ENCODE peak calls at places on chromosomes 2 and 18, in seven cellular contexts. One of them, this sample, is unnamed.

GRCh38 chr2:42856106-42856860 is 63.9 kb upstream of the HAAO start:
- DNase-seq in hippocampal formation: no peak
- DNase-seq in NCI-H2081 treated with DMSO at 0.1 percent for 48 hours: no peak
- DNase-seq in aorta: peak; percentile 56
- DNase-seq in heart left ventricle: no peak
- DNase-seq in trophoblast cell: no peak
- DNase-seq in NCI-H1436: no peak
- DNase-seq in this sample: no peak

GRCh38 chr18:72866901-72867701 is 686 bp downstream of the NETO1 start:
- DNase-seq in hippocampal formation: no peak
- DNase-seq in NCI-H2081 treated with DMSO at 0.1 percent for 48 hours: no peak
- DNase-seq in aorta: no peak
- DNase-seq in heart left ventricle: no peak
- DNase-seq in trophoblast cell: no peak
- DNase-seq in NCI-H1436: peak; percentile 12
- DNase-seq in this sample: no peak

GRCh38 chr2:21018290-21018689 is 25.6 kb downstream of the APOB start:
- DNase-seq in hippocampal formation: no peak
- DNase-seq in NCI-H2081 treated with DMSO at 0.1 percent for 48 hours: no peak
- DNase-seq in aorta: no peak
- DNase-seq in heart left ventricle: no peak
- DNase-seq in trophoblast cell: no peak
- DNase-seq in NCI-H1436: no peak
- DNase-seq in this sample: no peak

GRCh38 chr2:58701688-58702301 is 460.7 kb upstream of the FANCL start:
- DNase-seq in hippocampal formation: no peak
- DNase-seq in NCI-H2081 treated with DMSO at 0.1 percent for 48 hours: no peak
- DNase-seq in aorta: no peak
- DNase-seq in heart left ventricle: no peak
- DNase-seq in trophoblast cell: no peak
- DNase-seq in NCI-H1436: no peak
- DNase-seq in this sample: no peak

GRCh38 chr18:75253784-75254183 is 43.2 kb downstream of the TSHZ1 start:
- DNase-seq in hippocampal formation: no peak
- DNase-seq in NCI-H2081 treated with DMSO at 0.1 percent for 48 hours: no peak
- DNase-seq in aorta: no peak
- DNase-seq in heart left ventricle: no peak
- DNase-seq in trophoblast cell: no peak
- DNase-seq in NCI-H1436: no peak
- DNase-seq in this sample: no peak

GRCh38 chr2:39728941-39729351 is 50.1 kb downstream of the THUMPD2 start:
- DNase-seq in hippocampal formation: peak; percentile 13
- DNase-seq in NCI-H2081 treated with DMSO at 0.1 percent for 48 hours: no peak
- DNase-seq in aorta: no peak
- DNase-seq in heart left ventricle: no peak
- DNase-seq in trophoblast cell: no peak
- DNase-seq in NCI-H1436: peak; percentile 36
- DNase-seq in this sample: peak; percentile 33

GRCh38 chr18:80023173-80023572 is 11.1 kb upstream of the RBFA start:
- DNase-seq in hippocampal formation: no peak
- DNase-seq in NCI-H2081 treated with DMSO at 0.1 percent for 48 hours: no peak
- DNase-seq in aorta: no peak
- DNase-seq in heart left ventricle: no peak
- DNase-seq in trophoblast cell: no peak
- DNase-seq in NCI-H1436: no peak
- DNase-seq in this sample: peak; percentile 27

GRCh38 chr2:222701233-222701632 is 29.8 kb downstream of the MOGAT1 start:
- DNase-seq in hippocampal formation: no peak
- DNase-seq in NCI-H2081 treated with DMSO at 0.1 percent for 48 hours: no peak
- DNase-seq in aorta: no peak
- DNase-seq in heart left ventricle: no peak
- DNase-seq in trophoblast cell: no peak
- DNase-seq in NCI-H1436: no peak
- DNase-seq in this sample: no peak

GRCh38 chr18:13222371-13223281 is 4.1 kb downstream of the LDLRAD4 start:
- DNase-seq in hippocampal formation: no peak
- DNase-seq in NCI-H2081 treated with DMSO at 0.1 percent for 48 hours: peak; percentile 40
- DNase-seq in aorta: peak; percentile 88
- DNase-seq in heart left ventricle: peak; percentile 79
- DNase-seq in trophoblast cell: no peak
- DNase-seq in NCI-H1436: peak; percentile 61
- DNase-seq in this sample: no peak

GRCh38 chr2:55048514-55048924 is 1.7 kb downstream of the RTN4 start:
- DNase-seq in hippocampal formation: no peak
- DNase-seq in NCI-H2081 treated with DMSO at 0.1 percent for 48 hours: no peak
- DNase-seq in aorta: no peak
- DNase-seq in heart left ventricle: peak; percentile 27
- DNase-seq in trophoblast cell: peak; percentile 43
- DNase-seq in NCI-H1436: no peak
- DNase-seq in this sample: peak; percentile 51

GRCh38 chr2:68284896-68285295 is 32.6 kb upstream of the PPP3R1 start:
- DNase-seq in hippocampal formation: peak; percentile 27
- DNase-seq in NCI-H2081 treated with DMSO at 0.1 percent for 48 hours: peak; percentile 32
- DNase-seq in aorta: no peak
- DNase-seq in heart left ventricle: peak; percentile 21
- DNase-seq in trophoblast cell: no peak
- DNase-seq in NCI-H1436: peak; percentile 42
- DNase-seq in this sample: peak; percentile 30

GRCh38 chr2:150327546-150328495 is 159.6 kb downstream of the RND3 start:
- DNase-seq in hippocampal formation: peak; percentile 29
- DNase-seq in NCI-H2081 treated with DMSO at 0.1 percent for 48 hours: no peak
- DNase-seq in aorta: no peak
- DNase-seq in heart left ventricle: no peak
- DNase-seq in trophoblast cell: no peak
- DNase-seq in NCI-H1436: peak; percentile 36
- DNase-seq in this sample: no peak

GRCh38 chr2:38446418-38446817 is 69.3 kb upstream of the ATL2 start:
- DNase-seq in hippocampal formation: no peak
- DNase-seq in NCI-H2081 treated with DMSO at 0.1 percent for 48 hours: no peak
- DNase-seq in aorta: no peak
- DNase-seq in heart left ventricle: no peak
- DNase-seq in trophoblast cell: no peak
- DNase-seq in NCI-H1436: no peak
- DNase-seq in this sample: no peak

GRCh38 chr18:50393802-50394201 is 19.0 kb downstream of the SKA1 start:
- DNase-seq in hippocampal formation: no peak
- DNase-seq in NCI-H2081 treated with DMSO at 0.1 percent for 48 hours: no peak
- DNase-seq in aorta: no peak
- DNase-seq in heart left ventricle: no peak
- DNase-seq in trophoblast cell: no peak
- DNase-seq in NCI-H1436: no peak
- DNase-seq in this sample: no peak

GRCh38 chr2:234335676-234336228 is 161.1 kb downstream of the ARL4C start:
- DNase-seq in hippocampal formation: peak; percentile 59
- DNase-seq in NCI-H2081 treated with DMSO at 0.1 percent for 48 hours: no peak
- DNase-seq in aorta: no peak
- DNase-seq in heart left ventricle: peak; percentile 59
- DNase-seq in trophoblast cell: peak; percentile 33
- DNase-seq in NCI-H1436: no peak
- DNase-seq in this sample: peak; percentile 65

GRCh38 chr18:45521151-45521550 is 94.1 kb upstream of the SLC14A2 start:
- DNase-seq in hippocampal formation: no peak
- DNase-seq in NCI-H2081 treated with DMSO at 0.1 percent for 48 hours: no peak
- DNase-seq in aorta: no peak
- DNase-seq in heart left ventricle: no peak
- DNase-seq in trophoblast cell: peak; percentile 10
- DNase-seq in NCI-H1436: no peak
- DNase-seq in this sample: no peak

GRCh38 chr18:44625367-44625766 is 55.3 kb upstream of the SETBP1 start:
- DNase-seq in hippocampal formation: no peak
- DNase-seq in NCI-H2081 treated with DMSO at 0.1 percent for 48 hours: no peak
- DNase-seq in aorta: no peak
- DNase-seq in heart left ventricle: no peak
- DNase-seq in trophoblast cell: no peak
- DNase-seq in NCI-H1436: peak; percentile 89
- DNase-seq in this sample: peak; percentile 50

GRCh38 chr2:236507393-236508085 is 62.1 kb upstream of the ACKR3 start:
- DNase-seq in hippocampal formation: no peak
- DNase-seq in NCI-H2081 treated with DMSO at 0.1 percent for 48 hours: no peak
- DNase-seq in aorta: peak; percentile 88
- DNase-seq in heart left ventricle: no peak
- DNase-seq in trophoblast cell: peak; percentile 51
- DNase-seq in NCI-H1436: no peak
- DNase-seq in this sample: no peak

GRCh38 chr2:152766908-152767307 is 48.5 kb downstream of the ARL6IP6 start:
- DNase-seq in hippocampal formation: no peak
- DNase-seq in NCI-H2081 treated with DMSO at 0.1 percent for 48 hours: no peak
- DNase-seq in aorta: no peak
- DNase-seq in heart left ventricle: no peak
- DNase-seq in trophoblast cell: no peak
- DNase-seq in NCI-H1436: no peak
- DNase-seq in this sample: no peak

GRCh38 chr2:172103471-172104292 is 982 bp upstream of the DLX2 start:
- DNase-seq in hippocampal formation: peak; percentile 62
- DNase-seq in NCI-H2081 treated with DMSO at 0.1 percent for 48 hours: peak; percentile 36
- DNase-seq in aorta: peak; percentile 94
- DNase-seq in heart left ventricle: peak; percentile 76
- DNase-seq in trophoblast cell: peak; percentile 79
- DNase-seq in NCI-H1436: no peak
- DNase-seq in this sample: peak; percentile 87

GRCh38 chr2:156434461-156435291 is 1.5 kb upstream of the GPD2 start:
- DNase-seq in hippocampal formation: no peak
- DNase-seq in NCI-H2081 treated with DMSO at 0.1 percent for 48 hours: no peak
- DNase-seq in aorta: no peak
- DNase-seq in heart left ventricle: no peak
- DNase-seq in trophoblast cell: peak; percentile 51
- DNase-seq in NCI-H1436: no peak
- DNase-seq in this sample: no peak

GRCh38 chr2:36659872-36660312 is 36.6 kb upstream of the VIT start:
- DNase-seq in hippocampal formation: no peak
- DNase-seq in NCI-H2081 treated with DMSO at 0.1 percent for 48 hours: no peak
- DNase-seq in aorta: no peak
- DNase-seq in heart left ventricle: no peak
- DNase-seq in trophoblast cell: no peak
- DNase-seq in NCI-H1436: no peak
- DNase-seq in this sample: no peak

GRCh38 chr18:69250305-69251151 is 150.2 kb upstream of the DOK6 start:
- DNase-seq in hippocampal formation: no peak
- DNase-seq in NCI-H2081 treated with DMSO at 0.1 percent for 48 hours: no peak
- DNase-seq in aorta: no peak
- DNase-seq in heart left ventricle: no peak
- DNase-seq in trophoblast cell: no peak
- DNase-seq in NCI-H1436: no peak
- DNase-seq in this sample: no peak

GRCh38 chr2:103401621-103402020 is 639.8 kb downstream of the TMEM182 start:
- DNase-seq in hippocampal formation: no peak
- DNase-seq in NCI-H2081 treated with DMSO at 0.1 percent for 48 hours: no peak
- DNase-seq in aorta: no peak
- DNase-seq in heart left ventricle: no peak
- DNase-seq in trophoblast cell: no peak
- DNase-seq in NCI-H1436: no peak
- DNase-seq in this sample: peak; percentile 13

GRCh38 chr2:144683955-144684354 is 164.0 kb upstream of the ZEB2 start:
- DNase-seq in hippocampal formation: no peak
- DNase-seq in NCI-H2081 treated with DMSO at 0.1 percent for 48 hours: no peak
- DNase-seq in aorta: no peak
- DNase-seq in heart left ventricle: no peak
- DNase-seq in trophoblast cell: no peak
- DNase-seq in NCI-H1436: no peak
- DNase-seq in this sample: no peak

GRCh38 chr18:55753643-55754255 is 165.8 kb upstream of the TCF4 start:
- DNase-seq in hippocampal formation: no peak
- DNase-seq in NCI-H2081 treated with DMSO at 0.1 percent for 48 hours: no peak
- DNase-seq in aorta: no peak
- DNase-seq in heart left ventricle: no peak
- DNase-seq in trophoblast cell: peak; percentile 40
- DNase-seq in NCI-H1436: no peak
- DNase-seq in this sample: no peak

GRCh38 chr2:2109186-2109585 is 221.9 kb downstream of the MYT1L start:
- DNase-seq in hippocampal formation: no peak
- DNase-seq in NCI-H2081 treated with DMSO at 0.1 percent for 48 hours: no peak
- DNase-seq in aorta: no peak
- DNase-seq in heart left ventricle: no peak
- DNase-seq in trophoblast cell: no peak
- DNase-seq in NCI-H1436: no peak
- DNase-seq in this sample: no peak

GRCh38 chr2:202122975-202123765 is 50.1 kb downstream of the KIAA2012 start:
- DNase-seq in hippocampal formation: peak; percentile 8
- DNase-seq in NCI-H2081 treated with DMSO at 0.1 percent for 48 hours: no peak
- DNase-seq in aorta: no peak
- DNase-seq in heart left ventricle: no peak
- DNase-seq in trophoblast cell: no peak
- DNase-seq in NCI-H1436: peak; percentile 74
- DNase-seq in this sample: no peak

GRCh38 chr2:222290691-222291484 is 7.9 kb downstream of the PAX3 start:
- DNase-seq in hippocampal formation: no peak
- DNase-seq in NCI-H2081 treated with DMSO at 0.1 percent for 48 hours: no peak
- DNase-seq in aorta: no peak
- DNase-seq in heart left ventricle: no peak
- DNase-seq in trophoblast cell: no peak
- DNase-seq in NCI-H1436: no peak
- DNase-seq in this sample: no peak

GRCh38 chr2:218290316-218291261 is 1.7 kb downstream of the TMBIM1 start:
- DNase-seq in hippocampal formation: no peak
- DNase-seq in NCI-H2081 treated with DMSO at 0.1 percent for 48 hours: no peak
- DNase-seq in aorta: no peak
- DNase-seq in heart left ventricle: no peak
- DNase-seq in trophoblast cell: no peak
- DNase-seq in NCI-H1436: peak; percentile 22
- DNase-seq in this sample: no peak

GRCh38 chr2:37829202-37829601 is 95.9 kb upstream of the RMDN2 start:
- DNase-seq in hippocampal formation: no peak
- DNase-seq in NCI-H2081 treated with DMSO at 0.1 percent for 48 hours: no peak
- DNase-seq in aorta: no peak
- DNase-seq in heart left ventricle: peak; percentile 29
- DNase-seq in trophoblast cell: peak; percentile 18
- DNase-seq in NCI-H1436: no peak
- DNase-seq in this sample: peak; percentile 30

GRCh38 chr2:238445409-238446190 is 18.9 kb downstream of the ASB1 start:
- DNase-seq in hippocampal formation: no peak
- DNase-seq in NCI-H2081 treated with DMSO at 0.1 percent for 48 hours: no peak
- DNase-seq in aorta: no peak
- DNase-seq in heart left ventricle: no peak
- DNase-seq in trophoblast cell: no peak
- DNase-seq in NCI-H1436: no peak
- DNase-seq in this sample: no peak

GRCh38 chr2:27263287-27264252 is 723 bp upstream of the SLC30A3 start:
- DNase-seq in hippocampal formation: no peak
- DNase-seq in NCI-H2081 treated with DMSO at 0.1 percent for 48 hours: no peak
- DNase-seq in aorta: no peak
- DNase-seq in heart left ventricle: no peak
- DNase-seq in trophoblast cell: no peak
- DNase-seq in NCI-H1436: no peak
- DNase-seq in this sample: no peak